ENCODE peak calls at places on chromosomes 1 and 21, in nine cellular contexts. T is lower lobe of right lung, F is psoas muscle, E is astrocyte of the spinal cord, N is astrocyte of the cerebellum, P is heart right ventricle, H is fibroblast of lung, I is fibroblast of the aortic adventitia, Z is GM12865. K is an unnamed sample.

GRCh38 chr1:219585837-219586465 is 27.0 kb downstream of the ZC3H11B start:
- DNase-seq in H (no peak), T (no peak), Z (no peak), P (no peak), I (no peak), N (no peak), E (no peak), F (no peak), K (no peak)

GRCh38 chr1:156246762-156247459 is 945 bp downstream of the PAQR6 start:
- DNase-seq in I (peak; percentile 18), H (no peak), N (no peak), F (peak; percentile 53), P (no peak), E (no peak), T (no peak), Z (no peak), K (no peak)

GRCh38 chr21:45209685-45210284 is 77.9 kb downstream of the POFUT2 start:
- DNase-seq in I (no peak), N (no peak), E (no peak), Z (peak; percentile 33), H (no peak), P (no peak), T (no peak), F (no peak), K (no peak)

GRCh38 chr1:163295949-163296348 is 25.8 kb upstream of the NUF2 start:
- DNase-seq in H (peak; percentile 58), N (no peak), E (no peak), I (no peak), F (no peak), Z (no peak), P (no peak), T (no peak), K (no peak)

GRCh38 chr1:32651461-32652073 is 559 bp downstream of the RBBP4 start:
- DNase-seq in N (no peak), Z (no peak), I (no peak), H (no peak), F (no peak), E (no peak), P (no peak), T (no peak), K (no peak)

GRCh38 chr1:63024132-63024531 is 240.2 kb downstream of the ATG4C start:
- DNase-seq in T (no peak), E (peak; percentile 10), Z (no peak), F (no peak), I (no peak), H (no peak), P (no peak), N (no peak), K (no peak)

GRCh38 chr1:223664106-223664505 is 1.4 kb downstream of the CAPN8 start:
- DNase-seq in E (no peak), N (no peak), Z (no peak), P (no peak), F (no peak), H (no peak), T (no peak), I (no peak), K (no peak)

GRCh38 chr1:153940756-153941155 is 5.8 kb downstream of the DENND4B start:
- DNase-seq in H (no peak), P (peak; percentile 8), I (no peak), T (no peak), N (no peak), Z (no peak), E (no peak), F (no peak), K (no peak)

GRCh38 chr1:159009704-159010361 is at the start of gene IFI16:
- DNase-seq in N (peak; percentile 86), F (no peak), Z (peak; percentile 91), T (no peak), H (peak; percentile 98), P (no peak), E (peak; percentile 95), I (peak; percentile 98), K (peak; percentile 84)

GRCh38 chr1:146051452-146051852 is 29.9 kb upstream of the HJV start:
- DNase-seq in H (no peak), P (no peak), N (no peak), Z (no peak), E (no peak), I (no peak), T (no peak), F (no peak), K (no peak)

GRCh38 chr1:32963746-32964460 is 706 bp downstream of the RNF19B start:
- DNase-seq in T (peak; percentile 86), F (peak; percentile 61), E (peak; percentile 30), H (peak; percentile 22), Z (peak; percentile 71), I (peak; percentile 39), P (peak; percentile 50), N (no peak), K (no peak)

GRCh38 chr21:34807881-34808568 is 139.2 kb downstream of the CLIC6 start:
- DNase-seq in P (no peak), T (peak; percentile 56), Z (peak; percentile 37), I (peak; percentile 97), H (peak; percentile 96), F (peak; percentile 66), N (peak; percentile 83), E (peak; percentile 93), K (peak; percentile 48)
- H3K4me3 ChIP-seq in P (no peak overlapping the region), T (no peak overlapping the region), Z (no peak overlapping the region), I (no peak overlapping the region), H (no peak overlapping the region), F (no peak overlapping the region), N (no peak overlapping the region), E (no peak overlapping the region), K (peak overlapping the region; percentile 2)

GRCh38 chr21:20698585-20698984 is 299.6 kb upstream of the NCAM2 start:
- DNase-seq in N (no peak), Z (no peak), E (no peak), P (no peak), I (no peak), F (no peak), H (no peak), T (no peak), K (no peak)

GRCh38 chr21:20701235-20701634 is 297.0 kb upstream of the NCAM2 start:
- DNase-seq in Z (no peak), N (no peak), E (no peak), F (no peak), H (no peak), T (no peak), P (no peak), I (no peak), K (no peak)
- TF ChIP-seq CTCF in Z (no peak), N (no peak), E (no peak), F (no peak), H (no peak), T (no peak), P (no peak), I (no peak), K (no peak)

GRCh38 chr21:41189147-41189538 is 21.2 kb downstream of the BACE2 start:
- DNase-seq in H (no peak), P (no peak), Z (no peak), T (no peak), I (no peak), E (no peak), N (no peak), F (no peak), K (no peak)

GRCh38 chr21:41187537-41188025 is 19.6 kb downstream of the BACE2 start:
- DNase-seq in I (no peak), P (no peak), N (no peak), F (no peak), E (no peak), Z (no peak), T (no peak), H (no peak), K (no peak)

GRCh38 chr21:41188476-41189146 is 20.7 kb downstream of the BACE2 start:
- DNase-seq in E (no peak), P (no peak), F (no peak), H (no peak), Z (no peak), N (no peak), T (no peak), I (peak; percentile 46), K (no peak)

GRCh38 chr21:41185802-41186201 is 17.8 kb downstream of the BACE2 start:
- DNase-seq in F (no peak), T (no peak), E (no peak), N (no peak), Z (no peak), P (no peak), H (no peak), I (no peak), K (no peak)

GRCh38 chr21:41186763-41187536 is 19.0 kb downstream of the BACE2 start:
- DNase-seq in T (no peak), F (no peak), Z (no peak), I (no peak), E (no peak), N (no peak), H (no peak), P (no peak), K (no peak)
- H3K4me3 ChIP-seq in T (no peak overlapping the region), F (no peak overlapping the region), Z (no peak overlapping the region), I (no peak overlapping the region), E (no peak overlapping the region), N (no peak overlapping the region), H (no peak overlapping the region), P (no peak overlapping the region), K (no peak overlapping the region)

DNA sequence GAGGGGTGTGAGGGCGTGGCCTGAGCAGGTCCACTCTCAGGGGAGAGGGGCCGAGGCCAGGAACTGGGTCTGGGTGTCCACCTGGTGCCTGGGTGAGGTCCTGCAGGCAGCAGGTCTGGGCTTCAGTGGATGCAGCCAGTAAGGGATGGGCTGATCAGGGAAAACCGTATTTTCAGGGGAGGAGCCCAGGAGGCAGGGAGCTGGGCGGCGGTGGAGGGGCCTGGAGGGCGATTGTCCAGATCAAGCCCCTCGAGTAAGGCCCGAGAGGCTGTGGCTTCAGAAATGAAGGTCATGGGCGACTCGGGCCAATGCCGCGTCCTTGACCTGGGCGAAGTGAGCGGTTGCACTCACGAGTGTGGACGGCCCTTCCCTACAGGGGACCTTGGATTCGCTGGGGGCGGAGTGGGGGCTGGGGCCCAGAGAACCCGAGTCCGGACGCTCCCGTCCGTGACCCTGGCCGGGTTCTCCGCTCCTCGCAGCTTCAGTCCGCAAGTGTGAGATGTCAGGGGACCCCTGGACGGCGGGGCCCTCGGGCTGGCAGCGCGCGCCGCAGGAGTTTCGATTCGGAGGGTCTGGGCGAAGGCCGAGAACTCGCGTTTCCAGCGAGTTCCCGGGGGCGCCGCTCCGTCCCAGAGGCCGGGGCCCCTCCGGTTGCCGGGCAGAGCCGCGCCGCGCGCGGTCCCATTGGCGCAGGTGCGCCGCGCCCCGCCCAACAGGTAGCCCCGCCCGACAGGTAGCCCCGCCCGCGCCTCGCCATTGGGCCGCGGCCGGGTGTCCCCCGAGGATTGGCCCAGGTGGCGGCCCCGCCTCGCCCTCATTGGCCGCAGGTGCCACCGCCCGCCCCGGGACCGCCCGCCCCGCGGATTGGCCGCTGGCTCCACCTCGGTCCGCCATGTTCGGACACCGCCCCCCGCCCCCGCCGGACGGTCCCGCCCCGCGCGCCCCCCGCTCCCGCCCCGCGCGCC is at the start of gene PRKCZ:
- DNase-seq in I (no peak), N (no peak), H (no peak), Z (peak; percentile 11), E (no peak), P (peak; percentile 79), F (peak; percentile 66), T (peak; percentile 95), K (no peak)
- TF ChIP-seq CTCF in I (peak; percentile 2), N (peak; percentile 28), H (no peak), Z (no peak), E (no peak), P (no peak), F (no peak), T (peak; percentile 35), K (no peak)

K was measured in HFF-Myc.